ENCODE peak calls at places on chromosome 9, in ten cellular contexts. V, Z, C, N, R, B, I, G, X and D are unnamed samples.

GRCh38 chr9:110101531-110102161 is 106.3 kb downstream of the C9orf152 start:
- DNase-seq in R (no peak), N (no peak), G (no peak), Z (no peak), V (no peak), X (peak; percentile 83), C (no peak), I (no peak), B (no peak), D (no peak)

GRCh38 chr9:76085596-76085995 is 195.1 kb downstream of the PCSK5 start:
- DNase-seq in V (no peak), G (no peak), C (no peak), N (no peak), R (no peak), B (no peak), Z (no peak), I (no peak), X (no peak), D (no peak)

GRCh38 chr9:136031741-136032638 is 63.1 kb downstream of the NACC2 start:
- DNase-seq in C (no peak), I (no peak), G (no peak), N (peak; percentile 22), Z (peak; percentile 27), R (no peak), B (no peak), V (peak; percentile 40), X (peak; percentile 52), D (no peak)

GRCh38 chr9:135506327-135507103 is 6.0 kb downstream of the MRPS2 start:
- DNase-seq in X (no peak), R (peak; percentile 20), G (peak; percentile 58), Z (no peak), I (peak; percentile 83), N (peak; percentile 44), B (no peak), V (no peak), C (no peak), D (no peak)

GRCh38 chr9:36284226-36284625 is 26.0 kb upstream of the GNE start:
- DNase-seq in N (no peak), Z (peak; percentile 38), V (peak; percentile 14), C (no peak), B (no peak), I (no peak), X (no peak), R (no peak), G (no peak), D (no peak)

GRCh38 chr9:28212979-28213378 is 639.7 kb upstream of the C9orf72 start:
- DNase-seq in I (no peak), G (no peak), V (peak; percentile 74), C (peak; percentile 86), X (peak; percentile 56), R (no peak), Z (peak; percentile 87), N (no peak), B (no peak), D (no peak)

GRCh38 chr9:90642570-90643539 is at the start of gene DIRAS2:
- DNase-seq in N (peak; percentile 85), B (peak; percentile 27), C (no peak), I (no peak), Z (peak; percentile 57), V (peak; percentile 68), G (peak; percentile 83), R (peak; percentile 60), X (peak; percentile 43), D (no peak)

GRCh38 chr9:109517798-109518435 is 19.8 kb upstream of the PTPN3 start:
- DNase-seq in N (no peak), Z (no peak), R (no peak), V (no peak), G (peak; percentile 50), I (no peak), C (no peak), B (no peak), X (no peak), D (no peak)

GRCh38 chr9:121023064-121023463 is 27.0 kb downstream of the C5 start:
- DNase-seq in R (no peak), B (no peak), Z (peak; percentile 9), I (no peak), N (peak; percentile 23), G (no peak), C (peak; percentile 31), X (no peak), V (peak; percentile 35), D (no peak)

GRCh38 chr9:99130069-99130468 is 25.2 kb downstream of the TGFBR1 start:
- DNase-seq in N (no peak), G (no peak), V (no peak), Z (no peak), X (no peak), B (no peak), I (no peak), R (no peak), C (no peak), D (no peak)

GRCh38 chr9:73200694-73201432 is 49.2 kb downstream of the ANXA1 start:
- DNase-seq in B (no peak), Z (peak; percentile 15), G (peak; percentile 74), C (peak; percentile 33), I (peak; percentile 8), X (peak; percentile 23), N (peak; percentile 10), V (peak; percentile 54), R (peak; percentile 9), D (no peak)

GRCh38 chr9:112663681-112664080 is 54.2 kb downstream of the INIP start:
- DNase-seq in B (no peak), N (no peak), G (no peak), X (no peak), I (no peak), V (no peak), R (no peak), Z (no peak), C (no peak), D (no peak)

GRCh38 chr9:133979124-133979920 is 12.8 kb downstream of the VAV2 start:
- DNase-seq in Z (peak; percentile 46), N (peak; percentile 38), R (no peak), B (no peak), I (no peak), V (peak; percentile 55), G (peak; percentile 71), X (peak; percentile 37), C (peak; percentile 80), D (no peak)
- H3K4me3 ChIP-seq in Z (peak overlapping the region; percentile 38), N (no peak overlapping the region), R (no peak overlapping the region), B (no peak overlapping the region), I (no peak overlapping the region), V (peak overlapping the region; percentile 54), G (no peak overlapping the region), X (no peak overlapping the region), C (peak overlapping the region; percentile 48), D (no peak overlapping the region)

GRCh38 chr9:108142504-108143201 is 653.1 kb upstream of the KLF4 start:
- DNase-seq in I (no peak), B (peak; percentile 80), C (no peak), Z (peak; percentile 78), R (peak; percentile 79), V (peak; percentile 83), N (no peak), G (peak; percentile 91), X (peak; percentile 50), D (no peak)
- H3K9ac ChIP-seq in I (no peak overlapping the region), B (no peak overlapping the region), C (no peak overlapping the region), Z (no peak overlapping the region), R (no peak overlapping the region), V (peak overlapping the region; percentile 18), N (no peak overlapping the region), G (no peak overlapping the region), X (peak overlapping the region; percentile 33), D (no peak overlapping the region)

GRCh38 chr9:100366121-100366520 is 13.4 kb upstream of the TEX10 start:
- DNase-seq in X (no peak), G (no peak), I (no peak), C (no peak), Z (no peak), B (no peak), V (no peak), R (no peak), N (no peak), D (no peak)

GRCh38 chr9:100359057-100359456 is 6.3 kb upstream of the TEX10 start:
- DNase-seq in V (no peak), Z (no peak), I (no peak), R (no peak), C (no peak), X (no peak), N (no peak), B (no peak), G (no peak), D (no peak)

GRCh38 chr9:100368672-100369071 is 15.9 kb upstream of the TEX10 start:
- DNase-seq in Z (no peak), G (no peak), B (no peak), V (no peak), N (no peak), X (no peak), R (no peak), I (no peak), C (peak; percentile 36), D (no peak)

GRCh38 chr9:100364013-100364412 is 11.3 kb upstream of the TEX10 start:
- DNase-seq in Z (no peak), V (no peak), R (no peak), N (no peak), X (no peak), B (no peak), G (no peak), C (peak; percentile 69), I (no peak), D (no peak)
- H3K9me3 ChIP-seq in Z (no peaks in the 10 kb centered on the region), V (no peaks in the 10 kb centered on the region), R (peaks cover 10% of the 10 kb centered on the region), N (no peaks in the 10 kb centered on the region), X (no peaks in the 10 kb centered on the region), B (no peaks in the 10 kb centered on the region), G (peaks cover 16% of the 10 kb centered on the region), C (peaks cover 43% of the 10 kb centered on the region), I (peaks cover 10% of the 10 kb centered on the region), D (no peaks in the 10 kb centered on the region)

GRCh38 chr9:77885104-77885672 is 146.4 kb downstream of the GNAQ start:
- DNase-seq in I (no peak), V (no peak), C (no peak), N (no peak), R (no peak), Z (peak; percentile 29), X (no peak), G (no peak), B (no peak), D (no peak)

GRCh38 chr9:77882294-77882693 is 149.3 kb downstream of the GNAQ start:
- DNase-seq in C (no peak), B (no peak), N (no peak), R (no peak), Z (no peak), I (no peak), V (no peak), G (no peak), X (no peak), D (no peak)

GRCh38 chr9:77883846-77884771 is 147.5 kb downstream of the GNAQ start:
- DNase-seq in I (no peak), Z (peak; percentile 81), X (peak; percentile 36), G (peak; percentile 37), V (peak; percentile 24), B (no peak), N (no peak), C (no peak), R (no peak), D (no peak)

GRCh38 chr9:77881111-77881510 is 150.5 kb downstream of the GNAQ start:
- DNase-seq in Z (no peak), G (no peak), V (no peak), X (no peak), R (no peak), N (no peak), B (no peak), C (no peak), I (no peak), D (no peak)

DNA sequence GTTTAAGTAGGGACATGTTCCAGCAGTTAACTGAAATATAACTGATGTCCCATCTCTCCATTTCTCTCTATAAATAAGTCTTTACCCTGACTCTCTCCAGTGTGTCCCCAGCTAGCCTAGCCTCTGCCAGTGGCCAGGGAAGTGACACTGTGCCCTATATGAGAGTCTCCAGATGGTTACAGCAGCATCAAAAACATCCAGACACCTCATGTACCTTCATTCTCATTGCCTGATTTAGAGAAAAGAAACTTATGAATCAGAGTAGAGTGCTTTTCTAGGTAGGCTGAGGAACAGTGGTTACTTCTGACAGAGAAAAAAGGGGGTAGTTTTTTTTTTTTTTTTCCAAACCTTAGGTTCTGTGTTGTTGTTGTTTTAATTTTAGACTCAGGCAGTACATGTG is 148.5 kb downstream of the GNAQ start:
- DNase-seq in V (no peak), N (no peak), R (no peak), Z (no peak), X (no peak), C (no peak), G (no peak), B (no peak), I (no peak), D (no peak)
- H3K4me3 ChIP-seq in V (no peak overlapping the region), N (no peak overlapping the region), R (no peak overlapping the region), Z (no peak overlapping the region), X (no peak overlapping the region), C (no peak overlapping the region), G (no peak overlapping the region), B (no peak overlapping the region), I (no peak overlapping the region), D (no peak overlapping the region)